ENCODE peak calls at places on chromosomes 16 and 17, in four cellular contexts. J, T, Q and H are unnamed samples.

GRCh38 chr16:89540557-89540956 is 19.9 kb upstream of the RPL13 start:
- DNase-seq in J (no peak), T (no peak), Q (no peak), H (no peak)

GRCh38 chr17:12987120-12987519 is 30.7 kb downstream of the ELAC2 start:
- DNase-seq in J (peak; percentile 14), T (no peak), Q (no peak), H (peak; percentile 75)

GRCh38 chr16:85611455-85612190 is 1.5 kb upstream of the GSE1 start:
- DNase-seq in J (peak; percentile 75), T (peak; percentile 63), Q (peak; percentile 69), H (peak; percentile 84)

GRCh38 chr17:2854662-2855061 is 58.4 kb downstream of the RAP1GAP2 start:
- DNase-seq in J (no peak), T (no peak), Q (no peak), H (no peak)

GRCh38 chr17:32283745-32284207 is 18.1 kb downstream of the RHBDL3 start:
- DNase-seq in J (peak; percentile 42), T (no peak), Q (peak; percentile 48), H (no peak)

GRCh38 chr17:3963214-3964201 is 729 bp downstream of the ATP2A3 start:
- DNase-seq in J (no peak), T (no peak), Q (no peak), H (peak; percentile 52)

GRCh38 chr16:88634141-88634993 is 4.0 kb upstream of the IL17C start:
- DNase-seq in J (peak; percentile 83), T (no peak), Q (peak; percentile 46), H (peak; percentile 83)

GRCh38 chr17:13323990-13324389 is 277.7 kb downstream of the HS3ST3A1 start:
- DNase-seq in J (no peak), T (no peak), Q (peak; percentile 55), H (no peak)

GRCh38 chr17:42669705-42670198 is 7.0 kb downstream of the PLEKHH3 start:
- DNase-seq in J (no peak), T (no peak), Q (no peak), H (no peak)

DNA sequence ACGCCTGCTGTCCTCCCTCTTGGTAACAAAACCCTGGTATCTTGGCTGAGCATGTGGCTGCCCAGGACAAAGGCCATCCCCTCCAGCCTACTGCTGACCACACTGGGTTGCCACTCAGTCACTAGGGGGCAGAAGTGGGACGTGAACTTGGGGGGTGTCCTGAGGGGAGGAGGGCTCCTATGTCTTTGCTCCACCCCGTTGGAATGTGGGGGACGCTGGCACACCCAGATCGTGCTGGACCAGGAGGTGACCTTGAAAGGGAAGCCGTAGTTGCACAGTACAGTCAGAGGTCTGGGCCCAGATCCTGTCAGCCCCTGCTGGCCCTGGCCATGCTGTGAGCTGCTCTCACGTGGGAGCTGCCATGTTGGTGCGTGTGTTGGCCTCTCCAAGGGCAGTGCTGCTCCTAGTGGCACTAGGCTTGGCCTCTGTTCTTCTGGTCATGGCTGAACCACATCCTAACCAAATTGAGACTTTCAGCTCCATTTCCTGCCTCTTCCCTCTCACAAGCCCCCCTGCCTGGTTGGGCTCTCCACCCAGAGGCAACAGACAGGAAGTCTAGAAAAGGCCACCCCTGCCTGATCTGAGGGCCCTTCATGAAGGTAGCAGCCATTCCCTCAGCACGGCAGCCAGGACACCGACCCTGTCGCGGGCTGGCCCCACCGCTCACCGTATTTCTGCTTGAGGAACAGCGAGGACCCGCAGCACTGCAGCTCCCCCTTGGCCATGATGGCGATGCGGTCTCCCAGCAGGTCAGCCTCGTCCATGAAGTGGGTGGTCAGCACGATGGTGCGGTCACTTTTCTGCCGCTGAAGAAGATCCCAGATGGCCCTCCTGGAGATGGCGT is 29.0 kb upstream of the RNPS1 start:
- DNase-seq in J (no peak), T (no peak), Q (peak; percentile 35), H (peak; percentile 34)
- TF ChIP-seq CTCF in J (no peak), T (peak; percentile 37), Q (peak; percentile 47), H (peak; percentile 35)

GRCh38 chr16:62929593-62929992 is 893.4 kb upstream of the CDH8 start:
- DNase-seq in J (no peak), T (no peak), Q (no peak), H (no peak)
- TF ChIP-seq CTCF in J (no peak), T (no peak), Q (no peak), H (no peak)

DNA sequence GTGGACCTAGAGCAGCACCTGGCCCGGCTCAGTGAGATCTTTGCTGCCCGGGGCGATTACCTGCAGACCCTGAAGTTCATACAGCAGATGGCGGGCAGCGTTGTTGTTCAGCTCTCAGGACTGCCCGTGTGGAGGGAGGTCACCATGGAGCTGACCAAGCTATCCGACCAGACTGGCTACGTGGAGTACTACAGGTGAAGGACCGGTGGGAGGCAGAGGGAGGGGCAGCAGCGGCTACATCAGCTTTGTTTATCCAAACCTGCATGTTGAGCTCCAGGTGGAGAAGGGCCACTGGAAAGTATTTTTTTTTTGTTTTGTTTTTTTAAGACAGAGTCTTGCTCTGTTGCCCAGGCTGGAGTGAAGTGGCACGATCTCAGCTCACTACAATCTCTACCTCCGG is 23.9 kb downstream of the TTYH2 start:
- DNase-seq in J (no peak), T (no peak), Q (no peak), H (no peak)
- TF ChIP-seq CTCF in J (no peak), T (no peak), Q (no peak), H (no peak)

DNA sequence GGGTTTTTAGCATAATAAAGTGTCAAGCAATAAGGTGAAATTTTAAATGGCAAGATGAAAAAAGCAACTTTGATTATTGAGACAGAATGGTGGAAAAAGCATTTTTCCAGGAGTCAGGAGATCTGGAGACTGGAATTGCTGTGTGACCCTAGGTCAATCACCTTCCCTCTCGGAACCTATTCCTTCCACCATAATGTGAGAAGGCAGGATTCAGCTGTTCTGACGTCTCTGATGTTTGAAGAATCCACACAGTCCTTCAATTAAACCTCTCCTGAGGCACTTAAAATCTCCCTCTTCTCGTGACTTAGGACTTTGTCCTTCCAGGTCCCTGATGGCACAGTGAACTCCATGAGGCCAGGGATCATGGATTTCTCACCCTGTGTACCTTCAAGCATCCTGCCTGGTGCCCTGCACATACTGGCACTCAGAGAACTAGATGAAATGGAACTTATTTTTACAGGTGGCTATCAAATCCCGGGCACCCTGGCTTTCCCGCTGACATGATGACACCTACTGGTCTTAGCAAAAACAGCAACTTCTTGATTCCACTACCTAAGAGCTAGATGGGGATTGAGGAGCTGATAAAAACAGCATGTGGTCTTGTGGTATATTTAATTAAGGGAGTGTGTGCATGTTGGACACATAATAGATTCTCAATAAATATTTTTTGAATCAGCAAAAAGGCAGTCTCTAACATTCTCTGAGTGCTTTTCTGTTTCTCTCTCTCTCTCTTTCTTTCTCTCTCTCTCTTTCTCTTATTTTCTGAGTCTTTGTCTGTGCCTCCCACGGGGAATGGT is 2.3 kb upstream of the CCDC182 start:
- DNase-seq in J (no peak), T (peak; percentile 35), Q (peak; percentile 79), H (peak; percentile 73)
- TF ChIP-seq CTCF in J (peak; percentile 74), T (peak; percentile 80), Q (peak; percentile 86), H (peak; percentile 85)

GRCh38 chr17:75876190-75876937 is 2.0 kb downstream of the TRIM47 start:
- DNase-seq in J (peak; percentile 36), T (no peak), Q (no peak), H (peak; percentile 71)
- TF ChIP-seq CTCF in J (no peak), T (peak; percentile 2), Q (peak; percentile 14), H (peak; percentile 43)

GRCh38 chr17:28644782-28645575 is at the start of gene BLTP2:
- DNase-seq in J (peak; percentile 94), T (peak; percentile 86), Q (peak; percentile 95), H (peak; percentile 97)
- TF ChIP-seq CTCF in J (no peak), T (no peak), Q (no peak), H (no peak)